ENCODE peak calls at places on chromosome 2, in eight cellular contexts. H is left ventricle myocardium inferior, F is neural progenitor cell, O is upper lobe of right lung, T is fibroblast of lung, Q is transverse colon, N is uterus, E is iPS DF 6.9. C is an unnamed sample. For H3K4me1 and H3K36me3, the result is how much of the 10 kb centered on the place peaks cover.

GRCh38 chr2:149763358-149763757 is 175.8 kb upstream of the MMADHC start:
- DNase-seq in F (no peak), O (no peak), Q (no peak), N (no peak), H (no peak), E (no peak), T (no peak), C (no peak)

GRCh38 chr2:95266781-95267430 is 7.3 kb upstream of the PROM2 start:
- DNase-seq in H (no peak), E (no peak), Q (no peak), T (no peak), F (no peak), O (peak), N (no peak), C (no peak)

GRCh38 chr2:12064153-12064552 is 317.7 kb downstream of the LPIN1 start:
- DNase-seq in O (no peak), T (no peak), N (no peak), E (no peak), H (no peak), Q (no peak), F (no peak), C (no peak)

GRCh38 chr2:7745369-7745768 is 828.2 kb downstream of the RNF144A start:
- DNase-seq in F (no peak), H (no peak), O (no peak), E (no peak), Q (no peak), T (no peak), N (no peak), C (no peak)

GRCh38 chr2:3111267-3111666 is 266.4 kb downstream of the EIPR1 start:
- DNase-seq in N (no peak), E (no peak), Q (no peak), F (no peak), O (no peak), H (no peak), T (no peak), C (no peak)

GRCh38 chr2:82007051-82007664 is 1702.6 kb upstream of the LRRTM1 start:
- DNase-seq in T (no peak), O (no peak), F (no peak), Q (no peak), N (no peak), H (no peak), E (no peak), C (no peak)

GRCh38 chr2:145919507-145919906 is 1399.6 kb upstream of the ZEB2 start:
- DNase-seq in O (no peak), Q (no peak), H (no peak), F (no peak), E (no peak), N (no peak), T (no peak), C (no peak)

GRCh38 chr2:73901143-73901542 is 8.3 kb downstream of the ACTG2 start:
- DNase-seq in Q (no peak), H (no peak), F (no peak), T (no peak), E (no peak), N (no peak), O (no peak), C (no peak)

GRCh38 chr2:104638162-104638561 is 215.8 kb upstream of the POU3F3 start:
- DNase-seq in N (no peak), E (no peak), T (no peak), O (no peak), Q (no peak), H (no peak), F (no peak), C (no peak)

GRCh38 chr2:42048318-42049251 is 764 bp downstream of the PKDCC start:
- DNase-seq in Q (no peak), E (no peak), T (peak), N (peak), F (peak), O (peak), H (no peak), C (no peak)

DNA sequence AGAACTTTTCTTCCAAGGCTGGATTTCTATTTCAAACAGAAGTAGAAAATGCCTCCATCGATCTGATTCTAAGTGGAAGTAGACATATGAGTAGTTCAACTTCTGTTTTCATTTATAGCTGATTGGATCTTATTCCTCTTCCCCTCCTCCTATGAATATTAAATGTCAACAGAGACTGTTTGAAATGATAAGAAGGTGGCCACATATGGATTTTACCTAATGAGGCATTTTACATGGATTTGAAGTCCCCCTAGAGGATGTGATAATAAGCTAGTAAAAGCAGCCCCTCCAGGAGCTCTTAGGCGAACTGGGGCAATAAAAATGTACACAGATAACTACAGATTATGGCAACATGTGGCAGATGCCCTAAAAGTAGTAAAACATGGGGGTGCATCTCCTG is 71.0 kb downstream of the UPP2 start:
- DNase-seq in O (no peak), F (no peak), Q (no peak), E (no peak), H (no peak), T (no peak), N (no peak), C (no peak)
- H3K4me1 ChIP-seq in O (under half), F (under half), Q (under half), E (under half), H (under half), T (under half), N (under half), C (under half)

GRCh38 chr2:119246884-119247843 is 23.5 kb downstream of the STEAP3 start:
- DNase-seq in H (no peak), N (no peak), Q (no peak), O (peak), F (no peak), E (no peak), T (no peak), C (no peak)
- H3K36me3 ChIP-seq in H (under half), N (under half), Q (under half), O (under half), F (under half), E (under half), T (under half), C (under half)

DNA sequence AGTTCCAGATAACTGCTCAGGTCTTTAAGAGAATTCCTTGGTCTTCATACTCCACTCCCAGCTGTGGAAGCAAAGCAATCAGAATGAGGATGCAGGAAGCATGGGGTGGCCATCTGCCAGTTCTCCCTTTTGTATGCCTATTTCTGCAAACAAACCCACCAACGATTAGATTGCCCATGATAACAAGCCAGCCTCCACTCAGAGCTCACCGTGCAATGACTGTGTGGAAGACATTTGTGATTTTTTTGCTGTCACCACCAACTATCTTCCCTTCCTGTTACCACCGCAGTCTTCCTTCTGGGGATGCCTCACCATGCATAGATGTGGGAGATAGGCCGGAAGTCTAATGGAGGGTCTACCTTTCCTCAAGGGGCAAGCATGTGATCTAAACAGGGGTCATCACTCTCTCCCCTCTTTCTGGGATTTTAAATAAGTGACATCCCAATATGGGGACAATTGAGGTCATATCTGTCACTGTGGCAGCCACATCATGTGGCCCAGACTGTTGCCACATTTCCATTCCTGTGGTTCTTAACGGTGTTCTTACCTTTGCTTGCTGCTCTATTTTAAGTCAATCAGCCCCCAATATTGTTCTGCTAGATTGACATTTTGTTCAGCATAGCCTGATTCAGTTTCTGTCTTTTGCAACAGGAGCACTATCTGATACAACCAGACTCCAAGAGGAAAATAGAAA is 4.4 kb downstream of the AFF3 start:
- DNase-seq in H (no peak), Q (no peak), F (no peak), O (no peak), T (no peak), E (no peak), N (no peak), C (no peak)
- H3K4me3 ChIP-seq in H (no peak), Q (no peak), F (no peak), O (no peak), T (no peak), E (no peak), N (no peak), C (no peak)

GRCh38 chr2:30283931-30284565 is 52.7 kb downstream of the LBH start:
- DNase-seq in H (no peak), N (no peak), Q (no peak), O (no peak), T (no peak), F (peak), E (no peak), C (no peak)
- H3K4me1 ChIP-seq in H (under half), N (under half), Q (under half), O (under half), T (under half), F (under half), E (under half), C (under half)

GRCh38 chr2:26629751-26630150 is 11.4 kb downstream of the CIB4 start:
- DNase-seq in H (no peak), O (no peak), E (no peak), F (no peak), Q (no peak), T (no peak), N (no peak), C (no peak)

GRCh38 chr2:26630669-26631360 is 10.4 kb downstream of the CIB4 start:
- DNase-seq in F (no peak), O (peak), H (no peak), Q (no peak), E (no peak), T (peak), N (no peak), C (no peak)

GRCh38 chr2:26631401-26631800 is 9.8 kb downstream of the CIB4 start:
- DNase-seq in F (no peak), E (no peak), T (no peak), N (no peak), O (no peak), Q (no peak), H (no peak), C (no peak)

GRCh38 chr2:26629346-26629630 is 11.9 kb downstream of the CIB4 start:
- DNase-seq in T (no peak), E (no peak), O (peak), Q (no peak), H (no peak), N (no peak), F (no peak), C (no peak)

DNA sequence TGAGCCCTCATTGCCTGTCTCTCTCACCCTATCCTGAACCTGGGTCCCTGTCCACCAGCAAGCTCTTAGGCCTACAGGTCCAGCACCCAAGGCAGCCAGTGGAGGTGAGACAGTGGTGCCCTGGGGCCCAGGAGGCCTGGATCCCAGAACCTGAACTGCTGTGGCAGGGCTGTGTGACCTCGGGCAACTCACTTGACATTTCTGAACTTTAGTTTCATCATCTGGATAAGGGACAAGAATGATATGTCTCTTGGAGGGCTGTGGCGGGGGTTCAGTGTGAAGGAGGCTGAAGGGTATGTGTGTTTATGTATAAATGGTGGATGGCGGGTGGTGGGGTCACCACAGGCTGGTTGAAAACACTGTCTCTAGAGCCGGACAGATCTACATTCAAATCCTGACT is 10.9 kb downstream of the CIB4 start:
- DNase-seq in F (no peak), H (no peak), E (no peak), N (no peak), Q (no peak), O (peak), T (no peak), C (no peak)
- H3K36me3 ChIP-seq in F (under half), H (under half), E (under half), N (under half), Q (under half), O (under half), T (under half), C (under half)

GRCh38 chr2:46503686-46504085 is 24.3 kb downstream of the TMEM247 start:
- DNase-seq in N (no peak), Q (no peak), O (no peak), T (no peak), E (no peak), F (no peak), H (no peak), C (no peak)
- H3K4me3 ChIP-seq in N (no peak), Q (no peak), O (no peak), T (no peak), E (no peak), F (no peak), H (no peak), C (no peak)

GRCh38 chr2:113160248-113160647 is 13.5 kb upstream of the PSD4 start:
- DNase-seq in Q (no peak), T (no peak), E (no peak), O (no peak), F (no peak), H (no peak), N (no peak), C (no peak)

GRCh38 chr2:113157108-113157896 is 16.5 kb upstream of the PSD4 start:
- DNase-seq in Q (peak), F (peak), E (no peak), H (no peak), O (peak), N (no peak), T (peak), C (peak)

GRCh38 chr2:113160962-113161361 is 12.8 kb upstream of the PSD4 start:
- DNase-seq in O (no peak), N (no peak), H (no peak), T (no peak), E (no peak), F (no peak), Q (no peak), C (no peak)

GRCh38 chr2:113157897-113158753 is 15.6 kb upstream of the PSD4 start:
- DNase-seq in F (no peak), E (no peak), O (no peak), N (no peak), Q (no peak), T (peak), H (no peak), C (no peak)

GRCh38 chr2:113158884-113159553 is 14.8 kb upstream of the PSD4 start:
- DNase-seq in E (no peak), O (no peak), F (no peak), H (no peak), T (peak), N (no peak), Q (no peak), C (no peak)
- H3K4me1 ChIP-seq in E (under half), O (under half), F (under half), H (under half), T (under half), N (under half), Q (under half), C (under half)